ENCODE peak calls at places on chromosomes 1 and 21, in six cellular contexts. One of them, this sample, is unnamed.

GRCh38 chr1:39720094-39720999 is 18.3 kb upstream of the PPIE start:
- DNase-seq in pancreas: no peak
- DNase-seq in CD8-positive, alpha-beta memory T cell: no peak
- DNase-seq in IMR-90: peak; percentile 66
- DNase-seq in stomach: no peak
- DNase-seq in neuronal stem cell: no peak
- DNase-seq in this sample: peak; percentile 51

GRCh38 chr21:29787011-29787909 is 152.5 kb downstream of the GRIK1 start:
- DNase-seq in CD8-positive, alpha-beta memory T cell: no peak
- DNase-seq in IMR-90: no peak
- DNase-seq in stomach: no peak
- DNase-seq in pancreas: no peak
- DNase-seq in neuronal stem cell: no peak
- DNase-seq in this sample: no peak

GRCh38 chr21:37435120-37435519 is 68.5 kb downstream of the DYRK1A start:
- DNase-seq in IMR-90: peak; percentile 80
- DNase-seq in stomach: no peak
- DNase-seq in neuronal stem cell: peak; percentile 87
- DNase-seq in CD8-positive, alpha-beta memory T cell: peak; percentile 16
- DNase-seq in pancreas: no peak
- DNase-seq in this sample: no peak

GRCh38 chr1:54940027-54940426 is 40.4 kb upstream of the TMEM61 start:
- DNase-seq in IMR-90: peak; percentile 31
- DNase-seq in CD8-positive, alpha-beta memory T cell: no peak
- DNase-seq in pancreas: no peak
- DNase-seq in neuronal stem cell: no peak
- DNase-seq in stomach: no peak
- DNase-seq in this sample: peak; percentile 36

GRCh38 chr1:50605186-50605875 is 182.1 kb upstream of the DMRTA2 start:
- DNase-seq in CD8-positive, alpha-beta memory T cell: no peak
- DNase-seq in neuronal stem cell: no peak
- DNase-seq in pancreas: no peak
- DNase-seq in stomach: no peak
- DNase-seq in IMR-90: peak; percentile 57
- DNase-seq in this sample: peak; percentile 24

GRCh38 chr1:160260436-160261382 is 1.6 kb downstream of the DCAF8 start:
- DNase-seq in neuronal stem cell: no peak
- DNase-seq in pancreas: no peak
- DNase-seq in CD8-positive, alpha-beta memory T cell: no peak
- DNase-seq in IMR-90: peak; percentile 89
- DNase-seq in stomach: no peak
- DNase-seq in this sample: peak; percentile 87

GRCh38 chr21:27564684-27565280 is 597.9 kb upstream of the ADAMTS5 start:
- DNase-seq in stomach: peak; percentile 40
- DNase-seq in CD8-positive, alpha-beta memory T cell: no peak
- DNase-seq in IMR-90: peak; percentile 70
- DNase-seq in pancreas: peak; percentile 18
- DNase-seq in neuronal stem cell: peak; percentile 18
- DNase-seq in this sample: peak; percentile 45

GRCh38 chr1:42784946-42785693 is at the start of gene TMEM269:
- DNase-seq in stomach: peak; percentile 31
- DNase-seq in pancreas: no peak
- DNase-seq in IMR-90: no peak
- DNase-seq in CD8-positive, alpha-beta memory T cell: peak; percentile 18
- DNase-seq in neuronal stem cell: no peak
- DNase-seq in this sample: no peak

GRCh38 chr1:167955915-167956314 is 19.0 kb upstream of the MPC2 start:
- DNase-seq in CD8-positive, alpha-beta memory T cell: no peak
- DNase-seq in stomach: no peak
- DNase-seq in IMR-90: peak; percentile 39
- DNase-seq in pancreas: no peak
- DNase-seq in neuronal stem cell: no peak
- DNase-seq in this sample: no peak

GRCh38 chr1:212432163-212432705 is 486 bp upstream of the NENF start:
- DNase-seq in stomach: no peak
- DNase-seq in pancreas: no peak
- DNase-seq in neuronal stem cell: no peak
- DNase-seq in CD8-positive, alpha-beta memory T cell: no peak
- DNase-seq in IMR-90: no peak
- DNase-seq in this sample: no peak

GRCh38 chr1:228212966-228213844 is 5.4 kb downstream of the OBSCN start:
- DNase-seq in pancreas: peak; percentile 87
- DNase-seq in stomach: peak; percentile 90
- DNase-seq in CD8-positive, alpha-beta memory T cell: peak; percentile 92
- DNase-seq in neuronal stem cell: peak; percentile 84
- DNase-seq in IMR-90: peak; percentile 78
- DNase-seq in this sample: peak; percentile 50

GRCh38 chr21:39529026-39529425 is 77.3 kb downstream of the SH3BGR start:
- DNase-seq in pancreas: no peak
- DNase-seq in CD8-positive, alpha-beta memory T cell: no peak
- DNase-seq in stomach: no peak
- DNase-seq in IMR-90: no peak
- DNase-seq in neuronal stem cell: no peak
- DNase-seq in this sample: no peak

GRCh38 chr21:28337319-28337718 is 655.4 kb downstream of the LTN1 start:
- DNase-seq in stomach: no peak
- DNase-seq in pancreas: no peak
- DNase-seq in CD8-positive, alpha-beta memory T cell: no peak
- DNase-seq in neuronal stem cell: no peak
- DNase-seq in IMR-90: peak; percentile 78
- DNase-seq in this sample: no peak

GRCh38 chr1:211735208-211736170 is 60.1 kb upstream of the NEK2 start:
- DNase-seq in CD8-positive, alpha-beta memory T cell: no peak
- DNase-seq in pancreas: peak; percentile 18
- DNase-seq in neuronal stem cell: no peak
- DNase-seq in IMR-90: peak; percentile 81
- DNase-seq in stomach: no peak
- DNase-seq in this sample: peak; percentile 92

GRCh38 chr1:212712451-212713303 is 13.0 kb upstream of the BATF3 start:
- DNase-seq in stomach: no peak
- DNase-seq in pancreas: no peak
- DNase-seq in CD8-positive, alpha-beta memory T cell: no peak
- DNase-seq in neuronal stem cell: no peak
- DNase-seq in IMR-90: peak; percentile 90
- DNase-seq in this sample: no peak

GRCh38 chr21:40340357-40340756 is 473.1 kb downstream of the PCP4 start:
- DNase-seq in neuronal stem cell: no peak
- DNase-seq in pancreas: no peak
- DNase-seq in IMR-90: no peak
- DNase-seq in stomach: no peak
- DNase-seq in CD8-positive, alpha-beta memory T cell: no peak
- DNase-seq in this sample: no peak

GRCh38 chr1:110049801-110050601 is 15.6 kb downstream of the STRIP1 start:
- DNase-seq in stomach: no peak
- DNase-seq in CD8-positive, alpha-beta memory T cell: no peak
- DNase-seq in pancreas: no peak
- DNase-seq in IMR-90: no peak
- DNase-seq in neuronal stem cell: no peak
- DNase-seq in this sample: no peak

GRCh38 chr1:95278173-95278988 is 44.4 kb downstream of the RWDD3 start:
- DNase-seq in neuronal stem cell: no peak
- DNase-seq in CD8-positive, alpha-beta memory T cell: no peak
- DNase-seq in stomach: no peak
- DNase-seq in IMR-90: no peak
- DNase-seq in pancreas: no peak
- DNase-seq in this sample: no peak

GRCh38 chr21:21612446-21612845 is 614.2 kb downstream of the NCAM2 start:
- DNase-seq in IMR-90: peak; percentile 92
- DNase-seq in stomach: no peak
- DNase-seq in CD8-positive, alpha-beta memory T cell: no peak
- DNase-seq in neuronal stem cell: peak; percentile 57
- DNase-seq in pancreas: no peak
- DNase-seq in this sample: no peak

GRCh38 chr1:183301239-183301638 is 115.2 kb downstream of the LAMC2 start:
- DNase-seq in neuronal stem cell: no peak
- DNase-seq in IMR-90: no peak
- DNase-seq in stomach: no peak
- DNase-seq in pancreas: no peak
- DNase-seq in CD8-positive, alpha-beta memory T cell: no peak
- DNase-seq in this sample: no peak

GRCh38 chr1:230204852-230205251 is 137.8 kb downstream of the GALNT2 start:
- DNase-seq in pancreas: peak; percentile 46
- DNase-seq in IMR-90: no peak
- DNase-seq in stomach: peak; percentile 66
- DNase-seq in neuronal stem cell: no peak
- DNase-seq in CD8-positive, alpha-beta memory T cell: no peak
- DNase-seq in this sample: no peak

GRCh38 chr1:39105061-39105840 is 79.1 kb downstream of the NDUFS5 start:
- DNase-seq in pancreas: peak; percentile 78
- DNase-seq in neuronal stem cell: no peak
- DNase-seq in IMR-90: peak; percentile 59
- DNase-seq in stomach: peak; percentile 84
- DNase-seq in CD8-positive, alpha-beta memory T cell: peak; percentile 49
- DNase-seq in this sample: peak; percentile 60

GRCh38 chr1:119631086-119631432 is 17.0 kb downstream of the ZNF697 start:
- DNase-seq in IMR-90: no peak
- DNase-seq in stomach: no peak
- DNase-seq in pancreas: no peak
- DNase-seq in CD8-positive, alpha-beta memory T cell: no peak
- DNase-seq in neuronal stem cell: no peak
- DNase-seq in this sample: no peak

GRCh38 chr1:94236630-94237290 is 624 bp downstream of the ARHGAP29 start:
- DNase-seq in IMR-90: peak; percentile 50
- DNase-seq in pancreas: peak; percentile 25
- DNase-seq in stomach: peak; percentile 50
- DNase-seq in neuronal stem cell: no peak
- DNase-seq in CD8-positive, alpha-beta memory T cell: no peak
- DNase-seq in this sample: peak; percentile 52

GRCh38 chr1:89552481-89553194 is 28.0 kb downstream of the LRRC8B start:
- DNase-seq in CD8-positive, alpha-beta memory T cell: no peak
- DNase-seq in IMR-90: no peak
- DNase-seq in stomach: no peak
- DNase-seq in neuronal stem cell: no peak
- DNase-seq in pancreas: no peak
- DNase-seq in this sample: no peak

GRCh38 chr1:21271550-21271949 is 18.7 kb downstream of the ECE1 start:
- DNase-seq in CD8-positive, alpha-beta memory T cell: no peak
- DNase-seq in IMR-90: no peak
- DNase-seq in stomach: no peak
- DNase-seq in neuronal stem cell: no peak
- DNase-seq in pancreas: no peak
- DNase-seq in this sample: no peak

GRCh38 chr1:16922885-16923431 is 1.2 kb downstream of the CROCC start:
- DNase-seq in CD8-positive, alpha-beta memory T cell: no peak
- DNase-seq in IMR-90: no peak
- DNase-seq in neuronal stem cell: no peak
- DNase-seq in pancreas: peak; percentile 75
- DNase-seq in stomach: no peak
- DNase-seq in this sample: no peak

GRCh38 chr1:117754061-117754969 is 148.5 kb downstream of the TENT5C start:
- DNase-seq in IMR-90: peak; percentile 59
- DNase-seq in pancreas: peak; percentile 72
- DNase-seq in neuronal stem cell: peak; percentile 59
- DNase-seq in CD8-positive, alpha-beta memory T cell: peak; percentile 31
- DNase-seq in stomach: peak; percentile 72
- DNase-seq in this sample: peak; percentile 52

GRCh38 chr1:160078392-160079195 is 2.7 kb upstream of the KCNJ9 start:
- DNase-seq in IMR-90: no peak
- DNase-seq in pancreas: no peak
- DNase-seq in stomach: peak; percentile 62
- DNase-seq in CD8-positive, alpha-beta memory T cell: peak; percentile 36
- DNase-seq in neuronal stem cell: no peak
- DNase-seq in this sample: no peak

GRCh38 chr1:18646091-18646775 is 15.6 kb downstream of the PAX7 start:
- DNase-seq in pancreas: no peak
- DNase-seq in IMR-90: no peak
- DNase-seq in CD8-positive, alpha-beta memory T cell: no peak
- DNase-seq in neuronal stem cell: no peak
- DNase-seq in stomach: no peak
- DNase-seq in this sample: no peak
- H3K4me1 ChIP-seq in pancreas: peaks cover 3% of the 10 kb centered on the region
- H3K4me1 ChIP-seq in IMR-90: no peaks in the 10 kb centered on the region
- H3K4me1 ChIP-seq in CD8-positive, alpha-beta memory T cell: peaks cover 33% of the 10 kb centered on the region
- H3K4me1 ChIP-seq in neuronal stem cell: peaks cover 4% of the 10 kb centered on the region
- H3K4me1 ChIP-seq in stomach: peaks cover 5% of the 10 kb centered on the region
- H3K4me1 ChIP-seq in this sample: no peaks in the 10 kb centered on the region

DNA sequence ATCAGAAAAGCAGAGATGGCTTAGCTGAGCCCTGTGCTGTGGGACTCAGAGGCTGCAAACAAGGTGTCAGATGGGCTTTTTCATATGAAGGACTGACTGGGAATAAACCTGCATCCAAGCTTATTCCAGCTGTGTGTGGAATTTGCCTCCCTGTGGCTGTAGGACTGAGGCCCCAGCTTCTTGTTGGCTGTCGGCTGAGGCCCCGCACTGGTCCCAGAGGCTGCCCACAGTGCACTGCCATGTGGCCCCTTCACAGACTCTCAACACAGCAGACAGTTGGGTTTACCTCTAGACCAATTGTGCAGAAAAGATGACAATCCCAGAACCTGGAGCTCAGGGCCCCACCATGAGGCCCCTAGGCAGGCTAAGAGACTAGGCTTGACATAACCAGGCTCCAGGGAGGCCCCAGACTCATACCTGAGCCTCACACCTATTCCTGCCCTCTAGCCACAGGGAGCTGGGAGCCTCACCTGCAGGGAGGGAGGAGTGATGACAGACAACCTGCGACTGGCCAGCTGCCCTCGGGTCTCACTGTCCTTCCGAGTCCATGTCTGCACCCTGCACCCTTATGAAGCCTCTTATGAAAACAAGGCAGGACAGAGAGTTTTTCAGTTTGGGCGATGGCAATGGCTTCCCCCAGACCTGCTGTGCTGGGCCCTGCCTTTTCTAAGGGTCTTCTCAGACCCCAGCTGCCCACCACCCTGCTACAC is 615.5 kb downstream of the NPHP4 start:
- DNase-seq in pancreas: no peak
- DNase-seq in stomach: peak; percentile 7
- DNase-seq in IMR-90: no peak
- DNase-seq in CD8-positive, alpha-beta memory T cell: no peak
- DNase-seq in neuronal stem cell: no peak
- DNase-seq in this sample: no peak
- H3K27ac ChIP-seq in pancreas: no peak overlapping the region
- H3K27ac ChIP-seq in stomach: no peak overlapping the region
- H3K27ac ChIP-seq in IMR-90: no peak overlapping the region
- H3K27ac ChIP-seq in CD8-positive, alpha-beta memory T cell: no peak overlapping the region
- H3K27ac ChIP-seq in neuronal stem cell: no peak overlapping the region
- H3K27ac ChIP-seq in this sample: no peak overlapping the region

DNA sequence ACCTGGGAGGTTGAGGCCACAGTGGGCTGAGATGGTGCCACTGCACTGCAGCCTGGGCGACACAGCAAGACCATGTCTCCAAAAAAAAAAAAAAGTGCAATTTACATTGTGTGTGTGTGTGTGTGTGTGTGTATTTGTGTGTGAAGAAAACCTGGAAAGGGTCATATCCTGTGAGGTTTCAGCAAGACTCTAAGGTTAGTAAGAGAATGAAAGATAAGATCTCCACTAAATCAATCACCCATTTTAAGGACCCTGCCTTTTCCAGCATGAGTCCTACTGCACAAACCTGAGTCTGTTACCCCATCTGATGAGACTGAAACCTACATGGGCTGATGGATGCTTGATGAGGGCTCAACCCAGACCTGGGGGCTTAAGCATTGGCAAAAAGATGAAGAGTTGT is 4.9 kb upstream of the C1orf74 start:
- DNase-seq in neuronal stem cell: no peak
- DNase-seq in CD8-positive, alpha-beta memory T cell: no peak
- DNase-seq in pancreas: no peak
- DNase-seq in IMR-90: no peak
- DNase-seq in stomach: no peak
- DNase-seq in this sample: no peak
- H3K36me3 ChIP-seq in neuronal stem cell: no peaks in the 10 kb centered on the region
- H3K36me3 ChIP-seq in CD8-positive, alpha-beta memory T cell: no peaks in the 10 kb centered on the region
- H3K36me3 ChIP-seq in pancreas: peaks cover 17% of the 10 kb centered on the region
- H3K36me3 ChIP-seq in IMR-90: no peaks in the 10 kb centered on the region
- H3K36me3 ChIP-seq in stomach: peaks cover 55% of the 10 kb centered on the region
- H3K36me3 ChIP-seq in this sample: peaks cover 2% of the 10 kb centered on the region

GRCh38 chr1:91842563-91842962 is 43.4 kb downstream of the TGFBR3 start:
- DNase-seq in CD8-positive, alpha-beta memory T cell: no peak
- DNase-seq in neuronal stem cell: no peak
- DNase-seq in pancreas: no peak
- DNase-seq in stomach: no peak
- DNase-seq in IMR-90: no peak
- DNase-seq in this sample: no peak
- H3K4me1 ChIP-seq in CD8-positive, alpha-beta memory T cell: peaks cover 5% of the 10 kb centered on the region
- H3K4me1 ChIP-seq in neuronal stem cell: no peaks in the 10 kb centered on the region
- H3K4me1 ChIP-seq in pancreas: peaks cover 20% of the 10 kb centered on the region
- H3K4me1 ChIP-seq in stomach: peaks cover 18% of the 10 kb centered on the region
- H3K4me1 ChIP-seq in IMR-90: peaks cover 9% of the 10 kb centered on the region
- H3K4me1 ChIP-seq in this sample: peaks cover 36% of the 10 kb centered on the region

This sample was measured in SJSA1.